ENCODE peak calls at places on chromosomes 7 and 10, in seven cellular contexts. R, D, A, T, P, M and H are unnamed samples.

GRCh38 chr10:99375444-99375843 is 46.3 kb downstream of the CNNM1 start:
- DNase-seq in D (no peak), R (peak), P (no peak), T (no peak), M (no peak), A (no peak), H (no peak)

GRCh38 chr10:61325596-61325995 is 127.6 kb downstream of the TMEM26 start:
- DNase-seq in P (no peak), A (no peak), T (no peak), D (no peak), M (no peak), R (no peak), H (no peak)

GRCh38 chr7:128053023-128053422 is 21.8 kb upstream of the LRRC4 start:
- DNase-seq in T (no peak), R (peak), A (no peak), M (no peak), P (no peak), D (no peak), H (no peak)

GRCh38 chr10:50538473-50539398 is 85.0 kb downstream of the SGMS1 start:
- DNase-seq in A (no peak), T (no peak), M (no peak), P (no peak), D (no peak), R (peak), H (peak)

GRCh38 chr7:12299367-12299766 is 88.3 kb downstream of the TMEM106B start:
- DNase-seq in R (no peak), D (no peak), P (no peak), A (no peak), T (no peak), M (no peak), H (no peak)

GRCh38 chr7:155935005-155935557 is 122.8 kb upstream of the SHH start:
- DNase-seq in D (peak), R (no peak), A (no peak), M (no peak), T (no peak), P (no peak), H (no peak)

GRCh38 chr10:78972160-78972946 is 96.4 kb upstream of the ZMIZ1 start:
- DNase-seq in T (peak), P (peak), R (peak), M (peak), D (peak), A (no peak), H (peak)

GRCh38 chr10:35307297-35307696 is 29.0 kb upstream of the CCNY start:
- DNase-seq in M (no peak), D (no peak), A (no peak), R (peak), T (no peak), P (no peak), H (no peak)

GRCh38 chr10:113131611-113132330 is 181.7 kb downstream of the TCF7L2 start:
- DNase-seq in A (peak), T (no peak), R (peak), D (no peak), M (no peak), P (peak), H (no peak)

GRCh38 chr7:23105086-23105643 is 420 bp upstream of the KLHL7 start:
- DNase-seq in A (no peak), M (no peak), T (no peak), P (peak), R (no peak), D (no peak), H (peak)

DNA sequence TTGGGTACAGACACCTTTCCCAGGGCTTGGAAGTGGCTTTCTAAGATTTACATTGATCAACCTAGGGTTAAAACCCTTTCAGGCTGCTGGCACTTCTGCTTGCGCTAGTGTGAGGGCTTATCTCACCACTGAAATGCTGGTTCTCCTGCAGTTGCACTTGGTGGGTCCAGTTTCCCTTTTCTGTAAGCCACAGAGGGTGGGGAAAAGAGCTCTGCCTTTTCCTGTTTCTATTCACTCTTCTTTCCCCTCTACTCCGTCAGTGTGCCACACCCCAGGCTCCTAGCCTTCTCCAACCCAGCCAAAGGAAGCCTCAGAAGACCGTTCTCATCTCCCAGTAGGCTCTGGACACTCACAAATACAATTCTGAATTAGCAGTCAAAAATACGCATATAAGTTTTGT is 19.0 kb upstream of the CAPZA2 start:
- DNase-seq in R (no peak), A (no peak), D (no peak), M (no peak), T (peak), P (peak), H (no peak)
- H3K27ac ChIP-seq in R (no peak), A (no peak), D (no peak), M (no peak), T (peak), P (no peak), H (no peak)

GRCh38 chr10:52879651-52880050 is 107.1 kb upstream of the MBL2 start:
- DNase-seq in P (no peak), A (no peak), T (no peak), M (no peak), D (no peak), R (no peak), H (no peak)
- H3K4me3 ChIP-seq in P (no peak), A (no peak), T (no peak), M (no peak), D (no peak), R (no peak), H (no peak)

GRCh38 chr10:46223064-46223480 is 63.7 kb upstream of the ANTXRL start:
- DNase-seq in P (peak), D (peak), A (no peak), R (no peak), T (no peak), M (peak), H (peak)
- TF ChIP-seq CTCF in P (no peak), D (peak), A (no peak), R (no peak), T (no peak), M (no peak), H (no peak)

GRCh38 chr10:13862541-13863233 is 275.9 kb downstream of the PRPF18 start:
- DNase-seq in A (no peak), D (no peak), P (no peak), R (no peak), T (no peak), M (no peak), H (no peak)

GRCh38 chr10:13869295-13869664 is 282.5 kb downstream of the PRPF18 start:
- DNase-seq in M (no peak), P (no peak), R (no peak), T (no peak), A (no peak), D (peak), H (no peak)

GRCh38 chr10:13868528-13869294 is 281.9 kb downstream of the PRPF18 start:
- DNase-seq in P (no peak), D (peak), A (no peak), R (no peak), T (no peak), M (no peak), H (no peak)

GRCh38 chr10:13867822-13868221 is 281.1 kb downstream of the PRPF18 start:
- DNase-seq in T (no peak), R (no peak), P (no peak), M (no peak), A (no peak), D (no peak), H (no peak)

DNA sequence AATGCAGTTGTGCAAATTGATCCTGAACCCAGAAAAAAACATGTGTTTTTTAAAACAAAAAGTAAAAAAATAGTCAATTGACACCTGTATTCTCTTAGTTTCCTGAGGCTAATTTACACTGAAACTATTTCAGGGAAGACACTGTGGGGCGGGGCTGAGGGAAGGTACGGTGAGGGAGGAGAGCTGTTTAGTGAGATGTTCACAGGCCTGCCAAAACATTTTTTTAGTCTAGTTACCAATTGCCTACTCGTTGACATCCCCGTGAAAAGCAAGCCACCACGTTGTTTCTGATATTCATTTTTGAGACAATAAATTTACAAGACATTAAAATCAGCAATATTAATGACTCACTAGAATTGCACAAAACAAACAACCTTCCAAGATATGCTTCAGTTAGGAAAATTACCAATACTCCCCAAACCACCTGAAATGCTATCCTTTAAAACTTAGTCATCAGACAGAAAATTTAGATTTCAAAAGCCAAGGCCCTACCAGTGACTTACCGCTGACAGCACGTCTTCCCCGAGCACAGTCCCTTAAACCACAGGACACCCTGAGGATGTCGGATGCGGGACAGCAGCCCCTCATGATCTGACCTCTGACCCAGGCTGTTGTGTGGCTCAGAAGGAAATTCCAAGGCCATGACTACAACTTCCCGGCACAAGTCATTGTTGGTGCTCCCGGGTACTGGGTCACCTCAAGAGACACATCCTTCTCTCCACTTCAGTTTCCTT is 279.2 kb downstream of the PRPF18 start:
- DNase-seq in D (peak), M (no peak), A (no peak), R (peak), T (no peak), P (no peak), H (no peak)
- H3K27ac ChIP-seq in D (peak), M (no peak), A (peak), R (peak), T (no peak), P (no peak), H (no peak)

GRCh38 chr7:100891555-100891954 is 2.0 kb upstream of the UFSP1 start:
- DNase-seq in M (no peak), P (no peak), T (no peak), R (peak), A (no peak), D (no peak), H (no peak)
- H3K4me3 ChIP-seq in M (no peak), P (peak), T (no peak), R (peak), A (no peak), D (no peak), H (peak)

GRCh38 chr10:84117683-84118394 is 21.5 kb upstream of the GHITM start:
- DNase-seq in A (no peak), R (no peak), P (no peak), T (no peak), D (no peak), M (no peak), H (no peak)

GRCh38 chr10:84118395-84119006 is 20.8 kb upstream of the GHITM start:
- DNase-seq in P (no peak), M (no peak), A (no peak), T (no peak), R (no peak), D (no peak), H (no peak)

GRCh38 chr10:84108797-84109196 is 30.5 kb upstream of the GHITM start:
- DNase-seq in P (no peak), D (peak), T (no peak), A (no peak), M (no peak), R (no peak), H (no peak)

DNA sequence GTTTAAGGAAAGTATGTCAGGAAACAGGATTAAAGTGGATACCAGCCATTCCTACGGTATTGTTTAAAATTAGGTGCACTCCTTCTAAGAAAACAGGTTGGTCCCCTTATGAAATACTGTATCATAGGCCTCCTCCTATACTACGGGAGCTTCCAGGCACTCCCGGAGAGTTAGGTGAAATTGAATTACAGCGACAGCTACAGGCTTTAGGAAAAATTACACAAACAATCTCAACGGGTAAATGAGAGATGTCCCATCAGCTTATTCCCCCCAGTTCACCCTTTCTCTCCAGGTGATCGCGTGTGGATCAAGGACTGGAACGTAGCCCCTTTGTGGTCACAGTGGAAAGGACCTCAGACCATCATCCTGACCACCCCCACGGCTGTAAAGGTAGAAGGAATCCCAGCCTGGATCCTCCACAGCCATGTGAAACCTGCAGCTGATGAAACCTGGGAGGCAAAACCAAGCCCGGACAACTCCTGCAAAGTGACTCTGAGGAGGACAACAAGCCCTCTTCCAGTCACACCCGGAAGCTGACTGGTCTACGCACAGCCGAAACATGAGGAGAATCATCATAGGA is 25.1 kb upstream of the GHITM start:
- DNase-seq in P (no peak), M (no peak), T (no peak), R (no peak), A (no peak), D (peak), H (no peak)
- TF ChIP-seq CTCF in P (no peak), M (peak), T (no peak), R (no peak), A (peak), D (peak), H (peak)

GRCh38 chr10:118309911-118310310 is 32.2 kb downstream of the FAM204A start:
- DNase-seq in P (no peak), T (no peak), A (no peak), R (no peak), M (no peak), D (no peak), H (no peak)

GRCh38 chr10:118307237-118307636 is 34.9 kb downstream of the FAM204A start:
- DNase-seq in R (no peak), M (no peak), T (no peak), A (no peak), P (no peak), D (no peak), H (no peak)

GRCh38 chr10:118305730-118306129 is 36.4 kb downstream of the FAM204A start:
- DNase-seq in T (no peak), M (no peak), A (no peak), P (no peak), R (no peak), D (no peak), H (no peak)

GRCh38 chr10:118308664-118309063 is 33.5 kb downstream of the FAM204A start:
- DNase-seq in A (no peak), T (no peak), D (peak), M (no peak), P (no peak), R (no peak), H (no peak)

DNA sequence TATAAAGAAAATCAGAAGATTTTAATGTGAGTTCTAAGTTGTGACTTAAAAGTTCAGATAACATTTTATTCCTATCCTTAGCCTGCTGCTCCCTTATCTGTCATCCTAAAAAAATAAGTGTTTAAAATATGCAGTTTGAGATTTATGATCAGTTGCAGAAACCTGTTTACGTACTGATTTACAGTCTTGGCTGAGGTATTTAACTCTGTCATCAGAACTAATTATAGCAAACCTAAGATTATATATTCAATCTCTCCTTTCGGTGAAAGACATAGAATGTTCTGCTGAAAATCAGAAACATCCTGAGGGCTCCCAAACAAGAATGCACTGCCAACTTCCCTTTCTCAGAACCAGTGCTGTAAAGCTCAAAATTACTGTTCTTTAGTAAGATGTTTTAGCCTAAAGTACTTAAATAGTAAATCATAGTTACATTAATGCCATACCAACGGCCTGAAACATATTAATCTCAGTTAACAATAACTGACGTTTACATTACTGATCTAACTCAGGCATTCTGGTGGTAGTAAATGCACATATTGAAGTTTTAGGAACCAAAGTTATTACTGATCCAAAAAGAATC is 34.3 kb downstream of the FAM204A start:
- DNase-seq in A (no peak), T (no peak), D (no peak), M (no peak), R (no peak), P (no peak), H (no peak)
- H3K27ac ChIP-seq in A (no peak), T (no peak), D (no peak), M (no peak), R (no peak), P (no peak), H (no peak)

DNA sequence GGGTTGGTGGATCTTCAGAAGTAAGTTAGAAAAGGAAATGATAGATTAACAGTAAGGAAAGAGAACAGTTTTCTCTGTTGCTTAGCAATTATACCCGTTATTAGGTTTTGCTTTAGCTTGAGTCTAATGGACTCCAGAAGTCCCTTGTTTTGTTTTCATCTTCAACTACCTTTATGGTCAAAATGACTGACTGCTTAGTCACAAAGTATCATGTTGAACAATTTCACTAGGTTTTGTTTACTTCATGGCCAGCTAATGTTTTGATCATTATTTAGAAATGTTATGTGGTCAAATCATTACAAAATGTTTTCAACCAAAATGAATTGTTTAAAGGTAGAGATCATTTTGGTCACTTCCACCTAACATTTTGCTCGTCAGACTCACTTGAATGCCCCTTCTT is 1.9 kb downstream of the UBN2 start:
- DNase-seq in R (peak), P (no peak), M (no peak), T (no peak), A (peak), D (no peak), H (no peak)
- H3K4me3 ChIP-seq in R (peak), P (no peak), M (peak), T (peak), A (peak), D (peak), H (peak)

GRCh38 chr10:126504051-126504760 is 115.9 kb upstream of the ADAM12 start:
- DNase-seq in T (no peak), M (no peak), D (peak), R (peak), P (peak), A (peak), H (no peak)
- TF ChIP-seq CTCF in T (peak), M (peak), D (peak), R (peak), P (peak), A (peak), H (peak)